ENCODE peak calls at places on chromosome 19, in four cellular contexts. G is GDM1; O is stimulated activated CD8-positive, alpha-beta memory T cell treated with anti-CD3 and anti-CD28 coated beads, Interleukin-15, amount 100 ng/mL, for 1 hour; A is kidney. K is an unnamed sample.

GRCh38 chr19:55486043-55486970 is 1.3 kb downstream of the NAT14 start:
- DNase-seq in G (no peak), O (no peak), A (no peak), K (no peak)

GRCh38 chr19:19482785-19483625 is 32.3 kb downstream of the TSSK6 start:
- DNase-seq in G (no peak), O (no peak), A (peak), K (no peak)

GRCh38 chr19:7925171-7925837 is 631 bp downstream of the CTXN1 start:
- DNase-seq in G (peak), O (peak), A (peak), K (no peak)

GRCh38 chr19:33125929-33126388 is 6.0 kb upstream of the WDR88 start:
- DNase-seq in G (peak), O (peak), A (no peak), K (no peak)

GRCh38 chr19:3284759-3285646 is 60.5 kb downstream of the CELF5 start:
- DNase-seq in G (peak), O (peak), A (peak), K (no peak)

GRCh38 chr19:55836340-55836739 is at the start of gene NLRP4:
- DNase-seq in G (no peak), O (no peak), A (no peak), K (no peak)

GRCh38 chr19:32324631-32325215 is 20.7 kb upstream of the ZNF507 start:
- DNase-seq in G (no peak), O (no peak), A (no peak), K (no peak)

GRCh38 chr19:6260912-6261636 is 18.7 kb downstream of the MLLT1 start:
- DNase-seq in G (no peak), O (no peak), A (no peak), K (no peak)

GRCh38 chr19:22784051-22784450 is at the start of gene ZNF99:
- DNase-seq in G (no peak), O (no peak), A (peak), K (peak)

GRCh38 chr19:49613374-49613773 is 22.4 kb downstream of the PRR12 start:
- DNase-seq in G (no peak), O (no peak), A (no peak), K (no peak)

GRCh38 chr19:19458110-19458816 is 52.8 kb downstream of the GATAD2A start:
- DNase-seq in G (no peak), O (no peak), A (peak), K (no peak)

GRCh38 chr19:40805258-40805868 is 6.4 kb downstream of the EGLN2 start:
- DNase-seq in G (no peak), O (no peak), A (no peak), K (no peak)

GRCh38 chr19:33406521-33407139 is 33.1 kb downstream of the CEBPG start:
- DNase-seq in G (peak), O (peak), A (peak), K (peak)